ENCODE peak calls at places on chromosomes 7 and 10, in four cellular contexts. T is tibial artery, S is hepatic stellate cell, O is GOT3. W is an unnamed sample.

GRCh38 chr7:142792593-142792992 is 21.8 kb downstream of the PRSS2 start:
- DNase-seq in T (peak), S (no peak), O (no peak), W (no peak)

GRCh38 chr10:36489181-36489927 is 636.0 kb upstream of the ANKRD30A start:
- DNase-seq in T (no peak), S (no peak), O (no peak), W (no peak)

GRCh38 chr7:23467731-23468720 is 2.3 kb downstream of the IGF2BP3 start:
- DNase-seq in T (no peak), S (no peak), O (no peak), W (no peak)

GRCh38 chr10:120581496-120581895 is 124.5 kb downstream of the PLPP4 start:
- DNase-seq in T (no peak), S (no peak), O (no peak), W (no peak)

GRCh38 chr7:128946936-128947830 is 9.5 kb downstream of the IRF5 start:
- DNase-seq in T (no peak), S (no peak), O (no peak), W (no peak)

GRCh38 chr7:32070406-32071360 is at the start of gene PDE1C:
- DNase-seq in T (no peak), S (peak), O (no peak), W (no peak)

GRCh38 chr7:158382363-158382988 is 205.1 kb downstream of the PTPRN2 start:
- DNase-seq in T (no peak), S (no peak), O (no peak), W (no peak)

GRCh38 chr10:122186822-122187810 is 84.0 kb upstream of the BTBD16 start:
- DNase-seq in T (no peak), S (no peak), O (no peak), W (no peak)

GRCh38 chr7:96426027-96426426 is 104.1 kb upstream of the SLC25A13 start:
- DNase-seq in T (no peak), S (no peak), O (no peak), W (no peak)

GRCh38 chr10:102399217-102400021 is 3.9 kb downstream of the NFKB2 start:
- DNase-seq in T (peak), S (peak), O (peak), W (no peak)

GRCh38 chr10:129756912-129757861 is 206.9 kb downstream of the EBF3 start:
- DNase-seq in T (no peak), S (no peak), O (no peak), W (no peak)

GRCh38 chr7:140542226-140542625 is 62.9 kb upstream of the MKRN1 start:
- DNase-seq in T (peak), S (peak), O (no peak), W (no peak)

GRCh38 chr7:27242580-27243339 is at the start of gene EVX1:
- DNase-seq in T (no peak), S (no peak), O (no peak), W (no peak)

GRCh38 chr7:1536768-1537630 is 6.5 kb downstream of the MAFK start:
- DNase-seq in T (peak), S (peak), O (peak), W (peak)

GRCh38 chr7:12475362-12476063 is 71.8 kb upstream of the VWDE start:
- DNase-seq in T (no peak), S (no peak), O (no peak), W (no peak)

GRCh38 chr10:4639960-4640359 is 186.0 kb upstream of the AKR1E2 start:
- DNase-seq in T (peak), S (no peak), O (no peak), W (no peak)

GRCh38 chr7:69129524-69129923 is 468.8 kb upstream of the AUTS2 start:
- DNase-seq in T (no peak), S (no peak), O (no peak), W (no peak)

GRCh38 chr10:2772791-2773644 is 294.3 kb upstream of the PFKP start:
- DNase-seq in T (no peak), S (no peak), O (no peak), W (no peak)